ENCODE peak calls at places on chromosome 15, in nine cellular contexts. U is hippocampal formation; C is RPMI8226; S is effector memory CD4-positive, alpha-beta T cell; I is HS-27A; Z is endodermal cell; V is NCI-H1694; G is activated T-helper 1 cell treated with anti-CD3 and anti-CD28 coated beads, Interleukin-2, amount 50 U/mL, for 16 hours; R is DND-41. W is an unnamed sample.

GRCh38 chr15:38690737-38691332 is 126.2 kb upstream of the RASGRP1 start:
- DNase-seq in V (peak), S (peak), G (peak), U (peak), R (peak), C (peak), I (no peak), Z (peak), W (peak)

GRCh38 chr15:92124669-92125068 is 269.0 kb upstream of the ST8SIA2 start:
- DNase-seq in V (no peak), S (no peak), U (no peak), I (no peak), Z (no peak), R (no peak), G (no peak), C (no peak), W (no peak)

GRCh38 chr15:98795980-98796379 is 147.6 kb downstream of the IGF1R start:
- DNase-seq in I (no peak), G (no peak), S (no peak), R (no peak), Z (no peak), C (no peak), V (no peak), U (no peak), W (no peak)

GRCh38 chr15:96047255-96047931 is 283.1 kb upstream of the NR2F2 start:
- DNase-seq in G (no peak), R (no peak), U (no peak), C (no peak), V (no peak), S (no peak), I (peak), Z (no peak), W (no peak)

GRCh38 chr15:68407886-68408500 is 24.0 kb downstream of the ITGA11 start:
- DNase-seq in V (no peak), S (no peak), I (no peak), C (no peak), G (no peak), R (no peak), Z (peak), U (no peak), W (no peak)

GRCh38 chr15:74543583-74543982 is 2.6 kb downstream of the ARID3B start:
- DNase-seq in Z (no peak), C (peak), S (no peak), V (no peak), I (no peak), G (no peak), R (peak), U (no peak), W (no peak)

GRCh38 chr15:39535466-39535865 is 45.4 kb upstream of the THBS1 start:
- DNase-seq in S (no peak), V (no peak), Z (no peak), C (no peak), U (no peak), R (no peak), I (no peak), G (no peak), W (no peak)

GRCh38 chr15:43285609-43286037 is 18.9 kb upstream of the TGM5 start:
- DNase-seq in C (peak), I (peak), R (peak), Z (peak), G (no peak), S (no peak), V (peak), U (peak), W (peak)

GRCh38 chr15:68608206-68608843 is 29.5 kb downstream of the CORO2B start:
- DNase-seq in U (peak), G (no peak), C (no peak), V (no peak), S (no peak), Z (no peak), I (no peak), R (no peak), W (peak)